ENCODE peak calls at places on chromosome 17, in four cellular contexts. F is lower leg skin, U is retinal pigment epithelial cell, V is fibroblast of pulmonary artery. G is an unnamed sample.
A peak's percentile ranks its signal among the peaks of the same experiment; 100 is the strongest.

GRCh38 chr17:81263371-81264181 is 24.5 kb downstream of the NDUFAF8 start:
- DNase-seq in F (no peak), U (no peak), V (no peak), G (no peak)

GRCh38 chr17:28951991-28952975 is 965 bp upstream of the PHF12 start:
- DNase-seq in F (peak; percentile 99), U (peak; percentile 99), V (peak; percentile 100), G (peak; percentile 95)

GRCh38 chr17:20156196-20157077 is 147.3 kb downstream of the SPECC1 start:
- DNase-seq in F (no peak), U (no peak), V (peak; percentile 28), G (no peak)

GRCh38 chr17:37255434-37255833 is 120.4 kb upstream of the C17orf78 start:
- DNase-seq in F (no peak), U (peak; percentile 35), V (no peak), G (no peak)

GRCh38 chr17:80104321-80104955 is 3.1 kb downstream of the GAA start:
- DNase-seq in F (no peak), U (no peak), V (peak; percentile 58), G (no peak)

GRCh38 chr17:17727111-17727659 is 45.9 kb downstream of the RAI1 start:
- DNase-seq in F (no peak), U (no peak), V (no peak), G (no peak)

GRCh38 chr17:51833045-51833444 is 325.5 kb downstream of the CA10 start:
- DNase-seq in F (no peak), U (no peak), V (no peak), G (no peak)

GRCh38 chr17:50184611-50185398 is 16.6 kb downstream of the COL1A1 start:
- DNase-seq in F (peak; percentile 90), U (no peak), V (no peak), G (no peak)

GRCh38 chr17:76556759-76557367 is 17.0 kb downstream of the PRCD start:
- DNase-seq in F (no peak), U (no peak), V (peak; percentile 84), G (no peak)

GRCh38 chr17:53948323-53948722 is 125.6 kb downstream of the KIF2B start:
- DNase-seq in F (no peak), U (no peak), V (no peak), G (no peak)

GRCh38 chr17:78674595-78675315 is 97.6 kb upstream of the DNAH17 start:
- DNase-seq in F (no peak), U (no peak), V (no peak), G (no peak)

GRCh38 chr17:17406225-17406624 is 70.6 kb upstream of the MED9 start:
- DNase-seq in F (no peak), U (no peak), V (no peak), G (no peak)

GRCh38 chr17:2070241-2071023 is 15.5 kb downstream of the HIC1 start:
- DNase-seq in F (no peak), U (no peak), V (no peak), G (no peak)
- TF ChIP-seq CTCF in F (no peak), U (no peak), V (no peak), G (no peak)

DNA sequence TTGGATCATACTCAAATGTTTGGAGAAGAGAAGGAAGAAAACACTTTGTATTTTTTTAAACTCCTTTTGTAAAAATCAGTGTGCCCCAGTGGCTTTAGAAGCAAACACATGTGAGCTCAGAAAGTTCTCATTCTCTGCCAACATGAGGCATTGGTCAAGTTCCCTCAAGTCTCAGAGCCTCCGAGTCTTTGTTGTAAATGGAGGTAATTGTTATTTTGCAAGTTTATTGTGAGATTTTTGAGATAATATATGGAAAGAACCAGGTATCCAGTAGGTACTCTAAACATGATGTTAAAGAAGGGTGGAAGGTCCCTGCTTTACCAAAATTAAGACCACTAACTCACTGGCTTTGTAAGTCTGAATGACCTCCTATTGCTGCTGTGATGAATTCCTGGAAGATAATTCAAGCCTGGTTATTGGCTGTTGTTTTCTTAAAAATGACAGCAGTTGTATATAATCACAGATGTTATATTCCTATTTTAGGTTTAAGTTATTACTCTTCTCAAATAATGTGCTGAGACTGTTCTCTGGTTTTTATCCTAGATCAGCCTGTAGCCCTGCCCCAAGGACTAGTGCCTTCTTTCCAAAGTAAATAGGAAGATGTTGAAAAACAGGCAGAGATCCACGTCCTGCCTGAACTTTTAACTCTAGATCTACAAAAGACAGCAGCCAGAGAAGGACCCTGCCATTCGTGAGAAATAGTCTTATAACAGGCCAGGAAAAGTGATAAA is 2.4 kb downstream of the HLF start:
- DNase-seq in F (no peak), U (no peak), V (no peak), G (no peak)
- H3K4me3 ChIP-seq in F (no peak overlapping the region), U (no peak overlapping the region), V (no peak overlapping the region), G (peak overlapping the region; percentile 86)

GRCh38 chr17:35119370-35120185 is at the start of gene RAD51D:
- DNase-seq in F (no peak), U (no peak), V (peak; percentile 66), G (no peak)
- TF ChIP-seq CTCF in F (peak; percentile 48), U (peak; percentile 71), V (peak; percentile 52), G (peak; percentile 69)

DNA sequence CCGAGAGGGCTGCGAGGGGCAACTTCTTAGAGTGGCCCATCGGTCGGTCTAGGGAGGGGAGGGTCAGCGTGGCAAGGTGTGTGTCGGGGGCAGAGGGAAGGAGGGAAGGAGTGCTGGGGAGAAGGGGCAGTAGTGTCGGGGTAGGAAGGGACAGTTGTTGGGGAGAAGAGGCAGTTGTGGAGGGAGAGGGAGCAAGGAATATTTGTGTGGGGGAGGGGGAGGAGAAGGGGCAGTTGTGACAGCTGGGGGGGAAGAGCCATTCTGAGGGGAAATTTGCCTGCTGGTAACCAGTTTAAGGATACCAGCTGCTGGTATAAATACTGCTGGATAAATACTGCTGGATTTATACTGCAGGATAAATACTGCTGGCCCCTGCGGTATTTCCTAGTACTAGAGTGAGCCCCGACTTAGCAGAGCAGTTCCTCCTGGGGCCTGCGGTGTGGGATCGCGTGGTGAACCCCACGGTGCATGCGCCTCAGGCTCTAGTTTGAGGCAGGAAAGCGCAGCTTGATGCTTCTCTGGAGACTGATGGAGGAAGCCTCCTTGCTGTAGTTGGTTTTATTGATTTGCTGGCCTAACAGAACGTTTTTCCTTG is 309 bp downstream of the DNAH2 start:
- DNase-seq in F (no peak), U (no peak), V (peak; percentile 17), G (no peak)
- H3K4me3 ChIP-seq in F (peak overlapping the region; percentile 33), U (peak overlapping the region; percentile 58), V (peak overlapping the region; percentile 70), G (peak overlapping the region; percentile 80)

GRCh38 chr17:64994281-64994680 is 62.3 kb downstream of the GNA13 start:
- DNase-seq in F (no peak), U (no peak), V (no peak), G (no peak)

GRCh38 chr17:65000798-65001197 is 55.7 kb downstream of the GNA13 start:
- DNase-seq in F (no peak), U (no peak), V (no peak), G (no peak)

GRCh38 chr17:65001409-65002045 is 55.0 kb downstream of the GNA13 start:
- DNase-seq in F (no peak), U (no peak), V (no peak), G (no peak)

GRCh38 chr17:64994781-64995538 is 61.6 kb downstream of the GNA13 start:
- DNase-seq in F (no peak), U (no peak), V (no peak), G (no peak)

GRCh38 chr17:64998436-64999190 is 57.9 kb downstream of the GNA13 start:
- DNase-seq in F (no peak), U (no peak), V (no peak), G (no peak)
- TF ChIP-seq CTCF in F (no peak), U (no peak), V (no peak), G (no peak)

GRCh38 chr17:10036511-10037061 is 131.5 kb upstream of the RCVRN start:
- DNase-seq in F (no peak), U (no peak), V (peak; percentile 41), G (no peak)

GRCh38 chr17:10033449-10033848 is 128.4 kb upstream of the RCVRN start:
- DNase-seq in F (no peak), U (no peak), V (no peak), G (no peak)

GRCh38 chr17:10033982-10034381 is 128.9 kb upstream of the RCVRN start:
- DNase-seq in F (no peak), U (no peak), V (no peak), G (no peak)

GRCh38 chr17:10032142-10032541 is 127.1 kb upstream of the RCVRN start:
- DNase-seq in F (no peak), U (no peak), V (no peak), G (no peak)

GRCh38 chr17:10034719-10035475 is 129.8 kb upstream of the RCVRN start:
- DNase-seq in F (no peak), U (no peak), V (no peak), G (no peak)
- H3K4me3 ChIP-seq in F (no peak overlapping the region), U (no peak overlapping the region), V (no peak overlapping the region), G (no peak overlapping the region)

DNA sequence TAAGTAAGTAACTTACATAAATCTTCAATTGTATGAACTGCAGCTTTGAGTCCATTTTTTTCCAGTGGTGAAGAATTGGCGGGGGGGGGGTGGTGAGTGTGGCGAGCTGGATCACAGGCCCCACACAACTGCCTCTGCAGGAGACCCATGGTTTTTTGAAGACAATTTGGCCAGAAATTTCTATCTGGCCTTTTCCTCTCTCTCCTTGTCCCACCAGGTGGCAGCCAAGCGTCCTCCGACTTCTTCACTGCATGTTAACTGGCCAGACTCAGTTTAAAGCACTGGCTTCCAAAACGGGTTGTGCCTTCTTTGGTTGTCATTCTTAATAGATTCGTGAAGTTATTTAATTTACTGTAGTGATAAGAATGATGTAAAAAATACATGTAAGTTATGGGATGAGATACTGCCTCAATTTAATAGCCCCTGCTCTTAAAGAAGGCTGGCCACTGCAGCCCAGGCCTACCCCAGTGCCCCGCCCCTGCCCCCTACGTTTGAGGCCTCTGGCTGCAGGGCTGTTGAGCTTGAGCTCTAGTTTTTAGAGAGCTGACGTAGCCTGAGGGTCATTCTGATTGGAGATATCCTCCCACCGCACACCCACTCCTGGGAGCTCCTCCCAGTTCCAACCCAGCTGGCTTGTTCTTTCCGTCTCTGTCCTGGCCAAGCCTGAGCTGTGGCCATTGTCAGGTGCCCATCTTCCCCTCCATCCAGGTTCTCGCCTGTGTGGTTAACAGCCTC is 36.4 kb downstream of the AKAP1 start:
- DNase-seq in F (no peak), U (no peak), V (peak; percentile 59), G (no peak)
- TF ChIP-seq CTCF in F (no peak), U (peak; percentile 76), V (peak; percentile 76), G (peak; percentile 61)

G was measured in epithelial cell of proximal tubule.